ENCODE peak calls at places on chromosomes 16 and 17, in five cellular contexts. S is stomach, F is fibroblast of pulmonary artery, I is fibroblast of the aortic adventitia, R is cardiac fibroblast. K is an unnamed sample.

GRCh38 chr16:4313563-4314531 is 2.0 kb upstream of the GLIS2 start:
- DNase-seq in F (no peak), I (peak), R (peak), S (peak), K (no peak)

GRCh38 chr16:80323187-80323807 is 217.5 kb upstream of the DYNLRB2 start:
- DNase-seq in S (no peak), R (no peak), F (no peak), I (no peak), K (no peak)

GRCh38 chr17:4522661-4523060 is 24.0 kb downstream of the SPNS2 start:
- DNase-seq in I (no peak), F (no peak), S (no peak), R (no peak), K (no peak)

GRCh38 chr16:77794586-77794985 is 6.2 kb downstream of the VAT1L start:
- DNase-seq in R (no peak), F (peak), I (peak), S (no peak), K (peak)

GRCh38 chr16:57316390-57317017 is 32.0 kb upstream of the PLLP start:
- DNase-seq in S (no peak), I (peak), F (peak), R (peak), K (peak)

GRCh38 chr16:30808163-30808562 is 21.2 kb upstream of the ZNF629 start:
- DNase-seq in F (no peak), S (no peak), I (no peak), R (no peak), K (no peak)

GRCh38 chr16:22685162-22685830 is 128.7 kb upstream of the HS3ST2 start:
- DNase-seq in S (no peak), I (no peak), F (no peak), R (no peak), K (no peak)

GRCh38 chr17:1643293-1643998 is 2.1 kb downstream of the SCARF1 start:
- DNase-seq in I (no peak), F (no peak), R (no peak), S (peak), K (no peak)

GRCh38 chr16:977096-977701 is 4.4 kb upstream of the SOX8 start:
- DNase-seq in R (no peak), I (no peak), S (no peak), F (no peak), K (no peak)

GRCh38 chr16:24776486-24777220 is 47.2 kb downstream of the TNRC6A start:
- DNase-seq in F (peak), S (peak), I (peak), R (peak), K (no peak)

GRCh38 chr16:5309946-5310611 is 212.5 kb upstream of the EEF2KMT start:
- DNase-seq in F (no peak), S (no peak), R (no peak), I (no peak), K (no peak)

GRCh38 chr17:57356722-57357391 is 100.5 kb downstream of the MSI2 start:
- DNase-seq in R (no peak), F (no peak), I (no peak), S (peak), K (no peak)

GRCh38 chr17:6070895-6071511 is 824 bp downstream of the WSCD1 start:
- DNase-seq in R (no peak), I (no peak), S (no peak), F (no peak), K (no peak)

DNA sequence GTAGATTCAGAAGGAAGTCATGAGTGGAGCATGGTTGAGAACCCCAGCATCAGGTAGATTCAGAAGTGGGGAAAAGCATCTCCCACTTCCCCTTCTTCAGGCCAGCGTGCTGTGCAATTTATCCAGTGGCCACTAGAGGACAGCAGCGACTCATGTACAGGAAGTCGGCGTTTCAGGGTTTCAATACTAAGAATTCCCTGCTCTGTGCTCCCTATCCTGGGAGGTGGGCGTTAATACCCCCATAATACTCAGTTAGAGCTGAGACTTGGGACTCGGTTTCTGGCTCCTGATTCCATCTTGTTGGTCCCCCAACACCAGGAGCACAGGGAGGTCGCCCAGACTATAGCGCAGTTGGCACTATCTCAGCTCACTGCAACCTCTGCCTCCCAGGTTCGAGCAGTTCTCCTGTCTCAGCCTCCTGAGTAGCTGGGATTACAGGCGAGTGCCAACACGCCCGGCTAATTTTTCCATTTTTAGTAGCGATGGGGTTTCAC is 75.3 kb upstream of the AMZ2 start:
- DNase-seq in S (peak), I (peak), R (peak), F (peak), K (peak)
- TF ChIP-seq CTCF in S (no peak), I (peak), R (peak), F (peak), K (peak)

DNA sequence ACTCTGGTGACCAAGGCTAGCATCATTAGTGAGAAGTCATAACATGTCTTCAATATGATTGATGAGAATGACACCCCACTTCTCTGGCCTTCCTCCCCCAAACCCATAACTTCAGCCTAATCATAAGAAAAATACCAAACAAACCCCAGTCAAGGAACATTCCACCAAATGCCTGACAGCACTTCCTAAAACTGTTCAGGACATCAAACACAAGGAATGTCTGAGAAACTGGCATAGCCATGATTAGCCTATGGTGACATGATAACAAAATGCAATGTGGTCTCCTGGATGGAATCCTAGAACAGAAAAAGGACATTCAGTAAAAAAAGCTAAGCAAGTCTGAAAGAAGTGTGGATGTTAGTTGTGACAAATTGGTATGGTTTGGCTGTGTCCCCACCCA is 24.7 kb upstream of the TBX4 start:
- DNase-seq in R (no peak), S (no peak), I (no peak), F (no peak), K (no peak)
- TF ChIP-seq CTCF in R (no peak), S (no peak), I (no peak), F (no peak), K (no peak)

DNA sequence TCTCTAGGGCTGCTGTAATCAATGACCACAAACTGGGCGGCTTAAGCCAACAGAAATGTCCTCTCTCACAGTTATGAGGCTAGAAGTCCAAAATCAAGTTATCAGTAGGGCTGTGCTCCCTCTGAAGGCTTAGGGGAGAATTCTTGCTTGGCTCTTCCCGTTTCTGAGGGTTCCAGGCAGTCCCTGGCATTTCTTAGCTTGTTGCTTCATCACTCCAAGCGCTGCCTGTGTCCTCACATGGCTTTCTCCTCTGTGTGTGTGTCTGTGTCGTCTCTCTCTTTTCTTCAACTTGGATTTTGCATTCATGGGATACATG is 13.7 kb upstream of the CDC42EP4 start:
- DNase-seq in S (no peak), F (peak), R (peak), I (peak), K (peak)
- TF ChIP-seq CTCF in S (no peak), F (peak), R (peak), I (peak), K (no peak)

DNA sequence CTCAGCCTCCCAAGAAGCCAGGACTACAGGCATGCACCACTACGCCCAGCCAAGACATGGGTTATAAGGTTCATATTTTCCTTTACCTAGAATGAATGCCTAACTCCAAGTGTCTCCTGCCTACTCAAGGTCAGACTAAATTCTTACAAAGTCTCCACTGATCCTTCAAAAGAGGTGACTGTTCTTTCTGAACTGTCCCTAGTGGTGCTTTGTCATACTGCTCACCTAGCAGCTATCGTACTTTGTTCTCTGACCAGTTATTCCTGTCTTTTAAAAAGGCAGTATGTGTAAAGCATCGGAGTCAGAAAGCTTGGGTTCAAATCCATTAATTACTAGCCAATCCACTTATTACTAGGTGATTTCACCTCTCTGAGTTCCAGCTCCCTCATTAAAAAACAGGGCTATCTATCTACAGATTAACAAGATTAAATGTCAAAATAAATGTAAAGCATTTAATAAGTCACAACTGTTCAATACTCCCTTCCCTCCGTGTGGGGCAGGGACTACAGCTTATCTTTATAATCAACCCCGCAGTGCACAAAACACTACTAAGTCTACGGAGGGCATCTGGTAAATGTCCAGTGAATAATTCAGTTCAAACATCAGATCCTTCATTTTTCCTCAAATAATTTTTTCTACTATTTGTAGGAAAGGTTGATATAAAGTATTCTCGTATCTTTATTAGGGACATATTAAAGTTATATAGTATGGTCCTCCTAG is 20.0 kb upstream of the ITGA2B start:
- DNase-seq in I (no peak), F (no peak), R (no peak), S (no peak), K (no peak)
- TF ChIP-seq CTCF in I (no peak), F (no peak), R (peak), S (no peak), K (peak)

DNA sequence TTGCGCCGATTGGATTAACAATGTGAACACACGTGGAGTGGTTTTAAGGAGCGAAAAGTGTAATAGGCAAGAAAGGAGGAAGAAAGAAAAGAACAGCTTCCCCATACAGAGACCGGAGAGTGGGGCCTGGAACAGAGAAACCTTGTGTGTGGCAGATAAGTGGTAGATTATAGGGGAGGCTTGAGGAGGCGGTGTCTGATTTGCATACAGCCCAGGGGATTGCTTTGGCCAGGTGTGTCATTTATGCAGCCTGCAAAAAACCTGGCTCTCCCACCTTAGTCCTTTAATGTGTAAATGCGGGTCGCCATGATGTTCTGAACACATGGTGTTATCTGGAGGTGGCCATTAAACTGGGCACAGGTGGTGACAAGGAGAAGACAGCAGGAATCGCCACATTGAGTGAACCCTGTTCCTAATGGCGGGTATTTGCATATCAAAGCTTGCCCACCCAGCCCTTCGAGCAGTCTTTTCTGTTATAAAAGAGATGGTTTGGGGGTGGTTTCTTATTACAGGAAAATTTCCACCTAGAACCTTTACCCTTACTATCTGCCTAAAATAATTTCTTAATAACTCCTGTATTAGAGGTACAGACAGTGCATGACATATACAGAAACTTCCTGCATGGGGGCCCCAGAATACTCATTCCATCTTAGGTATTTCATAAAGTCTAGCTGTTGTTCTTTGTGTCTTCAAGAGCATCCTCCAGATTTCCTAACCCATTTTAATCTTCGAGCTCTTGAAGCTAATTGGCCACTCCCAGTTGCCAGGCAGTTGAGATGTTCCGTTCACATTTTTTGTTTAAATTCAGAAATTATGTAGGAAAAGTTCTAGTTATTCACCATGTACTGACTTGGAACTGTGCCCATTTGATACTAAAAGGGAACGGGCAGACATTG is 292.5 kb downstream of the RBFOX1 start:
- DNase-seq in R (no peak), S (no peak), F (no peak), I (no peak), K (no peak)
- TF ChIP-seq CTCF in R (no peak), S (no peak), F (no peak), I (no peak), K (no peak)

DNA sequence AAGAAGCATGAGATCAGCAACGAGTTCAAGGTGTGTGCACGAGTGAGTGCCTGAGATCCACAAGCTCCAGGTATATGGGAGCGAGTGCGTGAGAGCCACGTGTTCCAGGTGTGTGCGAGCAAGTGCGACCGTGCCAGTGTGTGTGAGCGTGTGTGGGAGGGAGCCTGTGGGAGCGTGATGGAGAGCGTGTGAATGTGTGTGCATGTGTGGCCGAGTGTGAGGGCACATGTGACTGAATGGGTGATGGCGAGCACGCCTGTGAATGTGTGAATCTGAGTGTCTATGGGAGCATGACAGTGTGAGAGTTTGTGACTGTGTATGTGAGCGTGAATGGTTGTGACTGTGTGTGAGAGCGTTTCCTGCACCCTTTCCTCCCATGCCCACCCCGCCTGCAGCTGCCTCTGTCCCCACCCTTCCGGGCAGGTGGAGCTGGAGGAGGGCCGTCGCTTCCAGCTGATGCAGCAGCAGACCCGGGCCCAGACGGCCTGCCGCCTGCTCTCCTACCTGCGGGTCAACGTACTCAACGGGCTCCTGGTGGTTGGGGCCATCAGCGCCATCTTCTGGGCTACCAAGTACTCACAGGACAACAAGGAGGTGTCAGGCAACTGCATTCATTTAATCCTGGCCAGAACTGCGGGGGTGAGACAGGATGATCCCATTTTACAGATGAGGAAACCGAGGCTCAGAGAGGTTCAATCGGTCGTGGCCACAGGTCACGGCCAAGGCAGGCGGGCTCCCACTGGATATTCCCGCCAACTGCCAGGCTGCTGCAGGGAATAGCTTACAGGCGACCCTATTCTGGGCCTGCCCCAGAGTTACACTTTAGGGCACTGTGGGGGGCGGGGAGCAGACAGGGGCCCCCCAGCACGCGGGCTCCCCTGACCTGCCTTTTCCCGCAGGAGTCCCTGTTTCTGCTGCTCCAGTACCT is 3.7 kb downstream of the TMC8 start:
- DNase-seq in F (peak), R (peak), S (peak), I (no peak), K (no peak)
- TF ChIP-seq CTCF in F (peak), R (peak), S (no peak), I (peak), K (peak)

GRCh38 chr16:84183572-84183875 is 3.3 kb downstream of the TAF1C start:
- DNase-seq in F (no peak), R (no peak), I (no peak), S (no peak), K (no peak)

GRCh38 chr16:84184775-84185174 is 2.1 kb downstream of the TAF1C start:
- DNase-seq in I (no peak), F (no peak), R (no peak), S (no peak), K (no peak)

GRCh38 chr16:84182104-84182503 is 4.8 kb downstream of the TAF1C start:
- DNase-seq in F (no peak), I (no peak), S (no peak), R (no peak), K (no peak)

GRCh38 chr16:84182680-84183571 is 3.9 kb downstream of the TAF1C start:
- DNase-seq in I (no peak), S (no peak), F (no peak), R (no peak), K (no peak)

DNA sequence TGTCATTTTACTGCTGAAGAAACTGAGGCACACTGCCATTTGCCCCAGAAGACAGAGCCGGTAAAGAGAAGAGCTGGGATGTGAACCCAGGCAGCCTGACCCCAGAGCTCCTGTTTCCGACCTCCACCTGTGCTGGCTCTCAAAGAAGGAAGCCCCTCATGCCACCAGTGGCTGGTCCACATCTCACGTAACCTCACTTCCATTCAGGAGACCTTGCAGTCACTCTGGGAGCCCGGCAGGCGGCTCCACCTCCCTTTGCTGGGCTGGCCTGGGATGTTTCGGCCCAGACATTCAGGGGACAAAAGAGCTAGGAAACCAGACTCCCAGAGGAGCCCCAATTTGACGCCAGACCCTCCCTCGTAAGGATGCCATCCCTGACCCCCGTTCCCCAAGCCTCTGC is 2.9 kb downstream of the TAF1C start:
- DNase-seq in F (no peak), S (no peak), R (no peak), I (no peak), K (no peak)
- TF ChIP-seq CTCF in F (peak), S (no peak), R (peak), I (peak), K (no peak)

GRCh38 chr16:87461466-87461975 is 31.3 kb downstream of the ZCCHC14 start:
- DNase-seq in R (peak), F (peak), S (peak), I (peak), K (no peak)
- TF ChIP-seq CTCF in R (peak), F (no peak), S (no peak), I (peak), K (peak)